ENCODE peak calls at places on chromosomes 6 and 20, in four cellular contexts. One of them, this sample, is unnamed.
A peak's percentile ranks its signal among the peaks of the same experiment; 100 is the strongest.

GRCh38 chr20:62741191-62741676 is 32.6 kb downstream of the NTSR1 start:
- DNase-seq in heart right ventricle: no peak
- DNase-seq in colonic mucosa: no peak
- DNase-seq in brain microvascular endothelial cell: no peak
- DNase-seq in this sample: no peak

GRCh38 chr6:45423111-45423900 is 45.6 kb upstream of the SUPT3H start:
- DNase-seq in heart right ventricle: peak; percentile 17
- DNase-seq in colonic mucosa: no peak
- DNase-seq in brain microvascular endothelial cell: no peak
- DNase-seq in this sample: no peak

GRCh38 chr6:13859871-13860555 is 45.7 kb upstream of the MCUR1 start:
- DNase-seq in heart right ventricle: no peak
- DNase-seq in colonic mucosa: no peak
- DNase-seq in brain microvascular endothelial cell: no peak
- DNase-seq in this sample: no peak

GRCh38 chr6:14889172-14889571 is 356.7 kb upstream of the JARID2 start:
- DNase-seq in heart right ventricle: no peak
- DNase-seq in colonic mucosa: no peak
- DNase-seq in brain microvascular endothelial cell: peak; percentile 36
- DNase-seq in this sample: peak; percentile 51

GRCh38 chr6:151091571-151091970 is 148.2 kb upstream of the AKAP12 start:
- DNase-seq in heart right ventricle: no peak
- DNase-seq in colonic mucosa: no peak
- DNase-seq in brain microvascular endothelial cell: no peak
- DNase-seq in this sample: peak; percentile 38

GRCh38 chr6:88588938-88589337 is 374.5 kb downstream of the RNGTT start:
- DNase-seq in heart right ventricle: no peak
- DNase-seq in colonic mucosa: no peak
- DNase-seq in brain microvascular endothelial cell: no peak
- DNase-seq in this sample: no peak

GRCh38 chr6:18122128-18123093 is at the start of gene NHLRC1:
- DNase-seq in heart right ventricle: peak; percentile 87
- DNase-seq in colonic mucosa: peak; percentile 91
- DNase-seq in brain microvascular endothelial cell: peak; percentile 80
- DNase-seq in this sample: peak; percentile 74

GRCh38 chr20:8361008-8361652 is 229.1 kb downstream of the PLCB1 start:
- DNase-seq in heart right ventricle: no peak
- DNase-seq in colonic mucosa: no peak
- DNase-seq in brain microvascular endothelial cell: peak; percentile 79
- DNase-seq in this sample: peak; percentile 1

GRCh38 chr6:159217595-159218275 is 48.5 kb downstream of the FNDC1 start:
- DNase-seq in heart right ventricle: no peak
- DNase-seq in colonic mucosa: no peak
- DNase-seq in brain microvascular endothelial cell: peak; percentile 36
- DNase-seq in this sample: peak; percentile 25

GRCh38 chr20:2420510-2420909 is 39.8 kb downstream of the TGM6 start:
- DNase-seq in heart right ventricle: no peak
- DNase-seq in colonic mucosa: no peak
- DNase-seq in brain microvascular endothelial cell: no peak
- DNase-seq in this sample: no peak

GRCh38 chr20:2418388-2418787 is 37.7 kb downstream of the TGM6 start:
- DNase-seq in heart right ventricle: no peak
- DNase-seq in colonic mucosa: no peak
- DNase-seq in brain microvascular endothelial cell: no peak
- DNase-seq in this sample: no peak

GRCh38 chr20:2417142-2417541 is 36.4 kb downstream of the TGM6 start:
- DNase-seq in heart right ventricle: no peak
- DNase-seq in colonic mucosa: no peak
- DNase-seq in brain microvascular endothelial cell: no peak
- DNase-seq in this sample: no peak

DNA sequence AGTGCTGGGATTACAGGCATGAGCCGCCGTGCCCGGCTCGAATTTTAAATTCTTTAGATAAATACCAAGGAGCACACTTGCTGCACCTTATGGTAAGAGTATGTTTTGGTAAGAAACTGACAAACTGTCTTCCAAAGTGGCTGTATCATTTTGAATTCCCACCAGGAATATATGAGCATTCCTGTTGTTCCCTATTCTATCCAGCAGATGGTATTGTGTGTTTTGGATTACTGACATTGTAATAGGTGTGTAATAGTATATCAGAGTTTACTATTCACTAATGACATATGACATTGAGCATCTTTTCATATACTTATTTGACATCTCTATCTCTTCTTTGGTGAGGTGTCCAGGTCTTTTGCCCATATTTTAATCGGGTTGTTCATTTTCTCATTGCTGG is 40.5 kb downstream of the TGM6 start:
- DNase-seq in heart right ventricle: no peak
- DNase-seq in colonic mucosa: no peak
- DNase-seq in brain microvascular endothelial cell: no peak
- DNase-seq in this sample: peak; percentile 22
- TF ChIP-seq CTCF in heart right ventricle: no peak
- TF ChIP-seq CTCF in colonic mucosa: no peak
- TF ChIP-seq CTCF in brain microvascular endothelial cell: no peak
- TF ChIP-seq CTCF in this sample: peak; percentile 14

DNA sequence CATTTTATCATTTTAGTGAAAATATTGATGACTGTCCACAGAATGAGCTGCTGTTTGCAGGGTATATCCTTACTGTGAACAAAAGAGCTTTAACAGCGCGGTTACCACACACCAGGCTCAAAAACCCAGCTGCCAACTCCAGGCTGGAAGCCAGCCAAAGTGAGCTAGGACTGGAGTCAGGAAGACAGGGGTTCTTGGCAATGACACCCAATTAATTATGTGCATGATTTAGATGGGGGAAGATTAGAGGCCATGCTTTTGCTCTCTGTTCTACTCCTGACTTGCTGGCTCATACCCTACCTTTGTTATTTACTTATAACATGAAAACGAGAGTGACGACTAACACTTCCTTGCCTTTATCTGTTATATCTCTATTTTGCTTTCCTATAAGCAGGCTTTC is 128.9 kb upstream of the SHLD1 start:
- DNase-seq in heart right ventricle: no peak
- DNase-seq in colonic mucosa: no peak
- DNase-seq in brain microvascular endothelial cell: no peak
- DNase-seq in this sample: no peak
- H3K27me3 ChIP-seq in heart right ventricle: no peaks in the 10 kb centered on the region
- H3K27me3 ChIP-seq in colonic mucosa: no peaks in the 10 kb centered on the region
- H3K27me3 ChIP-seq in brain microvascular endothelial cell: no peaks in the 10 kb centered on the region
- H3K27me3 ChIP-seq in this sample: no peaks in the 10 kb centered on the region

GRCh38 chr6:137872071-137872470 is 5.0 kb downstream of the TNFAIP3 start:
- DNase-seq in heart right ventricle: no peak
- DNase-seq in colonic mucosa: no peak
- DNase-seq in brain microvascular endothelial cell: no peak
- DNase-seq in this sample: peak; percentile 69
- H3K4me3 ChIP-seq in heart right ventricle: peak overlapping the region; percentile 75
- H3K4me3 ChIP-seq in colonic mucosa: no peak overlapping the region
- H3K4me3 ChIP-seq in brain microvascular endothelial cell: no peak overlapping the region
- H3K4me3 ChIP-seq in this sample: no peak overlapping the region

GRCh38 chr6:153563001-153563400 is 431.9 kb upstream of the RGS17 start:
- DNase-seq in heart right ventricle: no peak
- DNase-seq in colonic mucosa: no peak
- DNase-seq in brain microvascular endothelial cell: no peak
- DNase-seq in this sample: no peak
- TF ChIP-seq CTCF in heart right ventricle: no peak
- TF ChIP-seq CTCF in colonic mucosa: no peak
- TF ChIP-seq CTCF in brain microvascular endothelial cell: no peak
- TF ChIP-seq CTCF in this sample: no peak

GRCh38 chr6:1602356-1602713 is 7.4 kb upstream of the FOXC1 start:
- DNase-seq in heart right ventricle: no peak
- DNase-seq in colonic mucosa: no peak
- DNase-seq in brain microvascular endothelial cell: no peak
- DNase-seq in this sample: no peak

GRCh38 chr6:1604347-1604990 is 5.2 kb upstream of the FOXC1 start:
- DNase-seq in heart right ventricle: no peak
- DNase-seq in colonic mucosa: peak; percentile 61
- DNase-seq in brain microvascular endothelial cell: no peak
- DNase-seq in this sample: no peak

GRCh38 chr6:1601616-1602355 is 7.9 kb upstream of the FOXC1 start:
- DNase-seq in heart right ventricle: no peak
- DNase-seq in colonic mucosa: no peak
- DNase-seq in brain microvascular endothelial cell: no peak
- DNase-seq in this sample: no peak

GRCh38 chr6:1604991-1605821 is 4.5 kb upstream of the FOXC1 start:
- DNase-seq in heart right ventricle: no peak
- DNase-seq in colonic mucosa: no peak
- DNase-seq in brain microvascular endothelial cell: no peak
- DNase-seq in this sample: no peak

DNA sequence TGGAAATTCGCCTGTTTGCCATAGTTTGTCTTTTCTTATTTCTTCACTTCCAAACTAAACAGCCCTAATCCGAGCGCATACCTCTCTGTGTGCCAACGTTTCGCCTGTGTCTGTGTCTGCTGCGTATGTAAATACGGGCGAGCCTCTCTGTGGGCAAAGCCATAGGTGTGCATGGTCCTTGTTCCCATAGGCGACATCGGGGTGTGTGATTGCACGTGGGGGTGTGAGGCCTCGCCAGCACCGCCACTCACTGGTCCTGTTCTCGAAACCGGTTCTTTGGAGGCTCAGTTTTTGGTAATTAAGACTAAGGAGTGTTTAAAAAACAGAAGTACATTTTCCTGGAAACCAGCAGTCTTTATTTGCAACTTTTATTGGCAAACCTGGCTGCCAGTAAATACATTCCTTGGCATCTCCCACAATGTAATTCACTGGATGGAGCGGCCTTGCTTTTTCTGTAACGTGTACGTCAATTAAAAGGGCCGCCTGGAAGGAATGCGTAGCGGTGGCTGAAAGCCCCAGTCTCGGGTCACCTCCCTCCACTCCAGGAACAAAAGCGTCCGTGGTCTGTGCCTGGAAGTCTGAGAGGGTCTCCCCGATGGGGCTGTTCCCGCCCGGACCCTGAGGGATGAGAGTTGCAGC is 5.9 kb upstream of the FOXC1 start:
- DNase-seq in heart right ventricle: no peak
- DNase-seq in colonic mucosa: no peak
- DNase-seq in brain microvascular endothelial cell: no peak
- DNase-seq in this sample: no peak
- H3K27me3 ChIP-seq in heart right ventricle: peaks cover 16% of the 10 kb centered on the region
- H3K27me3 ChIP-seq in colonic mucosa: peaks cover 91% of the 10 kb centered on the region
- H3K27me3 ChIP-seq in brain microvascular endothelial cell: peaks cover 57% of the 10 kb centered on the region
- H3K27me3 ChIP-seq in this sample: peaks cover 1% of the 10 kb centered on the region

This sample was measured in bronchial epithelial cell.